ENCODE peak calls at places on chromosomes 3 and 15, in four cellular contexts. E is endothelial cell of umbilical vein, A is H1, Z is suprapubic skin. N is an unnamed sample.

GRCh38 chr3:62597481-62597880 is 224.1 kb upstream of the FEZF2 start:
- DNase-seq in E (no peak), Z (no peak), A (no peak), N (no peak)

GRCh38 chr3:62551556-62551955 is 178.2 kb upstream of the FEZF2 start:
- DNase-seq in E (no peak), A (no peak), Z (no peak), N (no peak)

GRCh38 chr3:124599779-124600693 is 130.2 kb upstream of the UMPS start:
- DNase-seq in A (no peak), E (peak), Z (no peak), N (no peak)

GRCh38 chr3:96844204-96844514 is 29.8 kb downstream of the EPHA6 start:
- DNase-seq in A (no peak), Z (no peak), E (no peak), N (no peak)

GRCh38 chr3:1468145-1468544 is 375.3 kb downstream of the CNTN6 start:
- DNase-seq in A (no peak), E (no peak), Z (no peak), N (no peak)

GRCh38 chr15:49315543-49315942 is 107.5 kb upstream of the FGF7 start:
- DNase-seq in Z (no peak), E (no peak), A (no peak), N (no peak)

GRCh38 chr3:159091936-159092335 is 290.1 kb downstream of the MFSD1 start:
- DNase-seq in A (no peak), E (no peak), Z (no peak), N (no peak)

GRCh38 chr15:69524296-69524695 is 71.7 kb downstream of the RPLP1 start:
- DNase-seq in E (no peak), A (no peak), Z (peak), N (no peak)

GRCh38 chr3:84318273-84318809 is 640.4 kb upstream of the CADM2 start:
- DNase-seq in A (peak), Z (no peak), E (no peak), N (no peak)

GRCh38 chr15:43887901-43888300 is 61.1 kb downstream of the WDR76 start:
- DNase-seq in Z (no peak), A (no peak), E (no peak), N (no peak)

GRCh38 chr3:78123058-78123457 is 1083.2 kb downstream of the ROBO2 start:
- DNase-seq in Z (no peak), A (no peak), E (no peak), N (no peak)

GRCh38 chr15:65828566-65828965 is 36.5 kb upstream of the DENND4A start:
- DNase-seq in A (no peak), Z (no peak), E (no peak), N (no peak)

GRCh38 chr15:86079491-86080266 is at the start of gene AGBL1:
- DNase-seq in A (peak), E (no peak), Z (no peak), N (no peak)

GRCh38 chr15:65619636-65620290 is 2.0 kb upstream of the SLC24A1 start:
- DNase-seq in Z (no peak), A (no peak), E (no peak), N (no peak)

GRCh38 chr3:47766186-47766585 is 15.5 kb downstream of the SMARCC1 start:
- DNase-seq in A (no peak), Z (no peak), E (no peak), N (no peak)

GRCh38 chr15:38216763-38217162 is 35.9 kb upstream of the SPRED1 start:
- DNase-seq in A (no peak), Z (no peak), E (no peak), N (no peak)

GRCh38 chr15:38215707-38216106 is 36.9 kb upstream of the SPRED1 start:
- DNase-seq in E (no peak), Z (no peak), A (no peak), N (no peak)

GRCh38 chr15:38220874-38221273 is 31.8 kb upstream of the SPRED1 start:
- DNase-seq in E (no peak), Z (no peak), A (no peak), N (no peak)

GRCh38 chr15:38217788-38218609 is 34.6 kb upstream of the SPRED1 start:
- DNase-seq in Z (no peak), E (no peak), A (no peak), N (no peak)

DNA sequence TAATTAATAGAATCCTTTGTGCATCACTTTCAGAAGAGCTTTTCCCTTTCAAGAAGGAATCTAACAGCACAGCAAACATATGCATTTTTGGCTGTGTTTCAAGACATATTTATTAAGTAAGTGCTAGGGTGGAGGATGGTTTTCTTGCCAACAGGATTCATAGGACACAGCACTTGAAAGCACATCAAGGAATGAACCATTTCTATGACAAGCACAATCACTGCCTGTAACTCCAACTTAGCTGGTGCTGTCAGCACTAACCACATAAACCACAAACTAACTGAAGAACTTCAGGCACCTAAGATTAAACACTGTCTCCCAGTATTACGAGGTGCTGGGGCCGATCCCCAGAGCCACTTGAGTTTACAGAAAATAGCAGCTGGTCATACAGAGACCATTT is 35.5 kb upstream of the SPRED1 start:
- DNase-seq in E (no peak), Z (no peak), A (no peak), N (no peak)
- H3K27ac ChIP-seq in E (no peak), Z (peak), A (no peak), N (no peak)

DNA sequence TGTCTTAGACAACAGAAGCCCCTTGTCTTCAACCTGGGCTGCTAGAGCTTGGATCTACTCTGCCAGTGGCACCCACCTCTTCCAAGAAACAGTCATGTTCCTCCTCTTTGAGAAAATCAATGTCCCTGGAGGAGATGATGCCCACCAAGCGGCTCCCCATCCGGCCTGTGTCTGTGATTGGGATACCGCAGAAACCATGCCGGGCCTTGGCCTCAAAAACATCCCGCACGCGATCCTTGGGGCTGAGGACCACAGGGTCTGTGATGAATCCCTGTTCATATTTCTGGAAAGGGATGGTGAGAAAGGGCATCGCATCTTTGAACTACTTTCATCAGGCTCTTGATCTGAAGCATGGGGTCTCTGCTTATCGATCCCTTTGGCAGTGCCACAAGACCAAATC is 1.6 kb downstream of the IMPDH2 start:
- DNase-seq in E (no peak), A (no peak), Z (no peak), N (no peak)
- H3K4me3 ChIP-seq in E (no peak), A (no peak), Z (no peak), N (no peak)

DNA sequence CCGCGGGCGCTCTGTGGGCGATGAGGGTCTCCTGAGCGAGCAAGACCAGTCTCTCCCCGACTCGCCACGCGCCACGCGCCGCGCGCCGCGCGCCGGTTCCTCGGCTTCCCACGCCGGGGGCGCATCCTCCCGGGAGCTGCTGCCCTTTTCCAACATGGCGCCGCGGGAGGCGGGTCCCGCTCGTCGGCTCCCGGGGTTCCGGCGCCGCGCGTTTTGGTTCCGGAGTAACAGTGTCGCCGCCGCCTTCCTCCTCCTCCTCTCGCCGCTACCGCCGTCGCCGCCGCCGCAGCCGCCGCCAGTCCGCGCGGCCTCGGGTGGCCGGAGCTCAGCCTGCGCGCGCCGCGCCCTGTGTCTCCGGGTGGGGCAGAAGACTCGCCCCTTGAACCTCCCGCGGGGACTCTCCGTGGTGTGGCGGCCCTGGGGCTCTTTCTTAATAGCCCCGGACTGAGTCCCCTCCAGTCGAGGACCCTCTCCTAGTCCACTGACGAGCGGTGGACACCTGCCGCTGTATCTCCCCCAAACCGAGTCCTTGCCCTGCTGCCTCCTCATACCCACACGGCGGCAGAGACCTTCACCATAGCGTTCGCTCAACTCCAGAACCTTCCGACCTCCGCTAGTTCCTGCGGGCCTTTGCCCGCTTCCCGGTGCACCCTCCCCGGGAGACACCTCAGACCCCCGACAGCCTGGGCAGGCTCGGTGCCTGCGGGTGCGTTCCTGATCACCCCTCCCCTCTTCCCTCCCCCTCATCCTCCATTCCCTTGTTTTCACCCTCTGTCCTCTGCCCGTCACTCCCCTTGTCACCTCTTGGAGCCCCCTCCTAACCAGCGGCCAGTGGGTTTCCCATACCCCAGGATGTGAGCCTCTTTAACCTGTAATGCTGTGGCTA is at the start of gene MAP2K5:
- DNase-seq in Z (peak), E (peak), A (no peak), N (peak)
- TF ChIP-seq POLR2A in Z (no peak), E (peak), A (peak), N (no peak)

GRCh38 chr15:57288926-57289650 is 87.2 kb upstream of the CGNL1 start:
- DNase-seq in Z (no peak), E (no peak), A (no peak), N (no peak)

GRCh38 chr15:57285386-57285785 is 90.9 kb upstream of the CGNL1 start:
- DNase-seq in Z (no peak), A (no peak), E (no peak), N (no peak)

GRCh38 chr15:57286446-57287127 is 89.7 kb upstream of the CGNL1 start:
- DNase-seq in E (no peak), A (no peak), Z (no peak), N (no peak)

GRCh38 chr15:57290192-57290591 is 86.1 kb upstream of the CGNL1 start:
- DNase-seq in Z (no peak), A (no peak), E (no peak), N (no peak)

GRCh38 chr15:57290826-57291225 is 85.5 kb upstream of the CGNL1 start:
- DNase-seq in E (no peak), A (no peak), Z (no peak), N (no peak)
- H3K27ac ChIP-seq in E (no peak), A (no peak), Z (no peak), N (no peak)

DNA sequence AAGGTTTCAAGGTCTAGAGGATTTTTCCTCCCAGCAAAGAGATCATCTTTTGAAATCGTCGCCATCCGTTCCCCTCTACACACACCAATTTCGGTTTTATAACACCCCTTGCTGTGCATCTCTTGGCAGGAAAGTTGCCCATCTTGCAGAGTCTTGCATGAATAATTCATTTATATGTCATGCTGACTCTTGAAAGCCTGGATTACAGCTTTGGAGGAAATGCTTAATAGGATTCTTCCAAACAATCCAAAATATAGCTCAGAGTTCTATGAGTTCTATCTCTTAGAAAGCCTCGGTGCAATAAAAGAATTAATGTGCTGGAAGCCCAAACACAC is 262.8 kb downstream of the CHL1 start:
- DNase-seq in Z (no peak), A (no peak), E (no peak), N (no peak)
- H3K4me3 ChIP-seq in Z (no peak), A (no peak), E (no peak), N (no peak)

GRCh38 chr3:119292666-119293065 is 1.5 kb upstream of the ARHGAP31 start:
- DNase-seq in A (no peak), E (no peak), Z (no peak), N (no peak)

GRCh38 chr3:119293105-119293683 is 989 bp upstream of the ARHGAP31 start:
- DNase-seq in E (peak), A (no peak), Z (no peak), N (no peak)

GRCh38 chr3:119294402-119294888 is 262 bp downstream of the ARHGAP31 start:
- DNase-seq in Z (peak), E (no peak), A (no peak), N (peak)

GRCh38 chr3:119294889-119295769 is 946 bp downstream of the ARHGAP31 start:
- DNase-seq in Z (peak), A (no peak), E (peak), N (no peak)

GRCh38 chr3:119293761-119294401 is at the start of gene ARHGAP31:
- DNase-seq in A (no peak), Z (peak), E (peak), N (peak)
- TF ChIP-seq POLR2A in A (no peak), Z (no peak), E (no peak), N (no peak)

DNA sequence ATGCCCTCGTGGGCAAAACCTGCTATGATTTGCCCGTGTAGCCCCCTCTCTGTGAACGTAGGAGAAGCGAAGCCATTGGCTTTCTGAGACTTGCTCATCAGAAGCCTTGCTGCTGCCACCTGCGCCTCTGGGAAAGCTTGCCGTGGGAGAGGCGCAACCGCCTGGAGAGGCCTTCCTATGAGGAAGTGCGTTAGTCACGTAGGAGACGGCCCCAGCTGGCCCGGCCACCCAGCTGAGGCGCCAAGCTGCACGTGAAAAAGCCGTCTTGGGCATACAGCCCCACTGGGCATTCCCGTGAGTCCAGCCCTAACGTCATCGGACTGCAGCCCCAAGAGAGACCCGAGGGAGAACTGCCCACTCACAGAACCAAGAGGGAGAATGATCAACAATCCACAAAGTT is 49.1 kb upstream of the TJP1 start:
- DNase-seq in A (no peak), Z (no peak), E (peak), N (no peak)
- H3K27ac ChIP-seq in A (no peak), Z (peak), E (no peak), N (peak)

DNA sequence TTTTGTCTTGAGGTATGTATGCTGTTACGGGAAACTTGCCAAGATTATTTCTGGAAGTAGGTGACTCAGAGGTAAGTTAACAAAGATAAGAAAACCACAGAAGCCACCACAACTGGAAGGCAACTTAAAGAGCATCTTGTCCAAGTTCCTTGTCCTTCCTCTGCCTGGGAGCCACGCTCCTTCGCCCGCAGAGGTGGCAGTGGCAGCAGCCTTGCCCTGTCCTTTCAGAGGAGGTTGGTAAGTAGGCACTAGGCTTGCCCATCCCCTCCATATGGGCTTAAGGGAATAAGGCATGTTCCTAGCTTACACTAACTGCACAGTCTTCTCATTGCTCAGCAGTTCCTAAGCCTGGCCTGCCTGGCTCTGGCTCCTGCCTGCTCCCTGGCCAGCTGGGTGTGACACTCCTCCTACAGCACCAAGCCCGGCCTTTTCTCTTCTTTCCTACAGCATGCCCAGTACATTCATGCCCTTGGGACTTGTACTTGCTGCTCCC is 48.0 kb upstream of the RAB6B start:
- DNase-seq in Z (peak), E (peak), A (no peak), N (no peak)
- H3K4me3 ChIP-seq in Z (no peak), E (no peak), A (no peak), N (no peak)

GRCh38 chr15:84828433-84828908 is 11.3 kb downstream of the ALPK3 start:
- DNase-seq in Z (no peak), A (no peak), E (no peak), N (no peak)
- TF ChIP-seq POLR2A in Z (no peak), A (no peak), E (no peak), N (no peak)

DNA sequence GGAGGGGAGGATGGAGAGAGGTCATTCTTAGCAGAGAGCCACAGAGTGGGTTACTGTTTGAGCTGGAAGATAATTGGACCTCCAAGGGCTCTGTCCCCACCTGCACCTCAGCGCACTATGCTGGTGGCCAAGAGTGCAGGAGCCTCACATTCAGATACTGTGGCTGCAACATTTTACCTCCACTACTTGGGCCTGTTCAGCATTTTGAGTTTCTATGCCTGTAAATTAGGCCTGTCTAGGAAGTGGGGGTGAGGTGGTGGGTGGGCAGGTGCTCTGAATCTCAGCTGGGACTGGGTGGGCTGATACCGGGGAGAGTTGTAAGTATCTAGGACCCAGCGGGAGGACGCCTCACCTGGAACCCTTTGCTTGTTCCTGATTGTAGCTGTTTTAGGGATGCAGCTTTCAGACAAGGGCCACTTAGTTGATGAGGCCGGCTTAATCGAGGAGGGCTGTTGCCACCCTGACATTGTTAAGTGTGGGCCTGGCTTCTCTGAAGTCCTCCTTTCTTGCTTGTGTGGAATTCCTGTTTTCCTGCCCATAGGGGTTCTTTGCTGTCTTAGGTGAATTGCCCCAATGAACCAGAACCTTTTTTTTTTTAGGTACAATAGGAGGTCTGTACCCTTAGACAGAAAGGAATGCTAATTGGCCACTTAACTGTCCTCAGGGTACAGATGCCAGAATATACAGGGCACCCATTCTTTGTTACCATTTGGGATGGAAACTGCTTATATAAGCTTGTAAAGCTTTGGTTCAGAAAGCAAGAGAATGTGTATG is 83.9 kb downstream of the SMAD3 start:
- DNase-seq in Z (no peak), A (no peak), E (no peak), N (no peak)
- H3K27ac ChIP-seq in Z (peak), A (peak), E (peak), N (peak)

N was measured in esophagus squamous epithelium.